ENCODE peak calls at places on chromosome 15, in six cellular contexts. K, T, R, Y, N and S are unnamed samples.

GRCh38 chr15:93241696-93242585 is 152.9 kb upstream of the RGMA start:
- DNase-seq in K (no peak), T (no peak), R (no peak), Y (no peak), N (peak; percentile 84), S (no peak)

GRCh38 chr15:70494861-70495571 is 268.3 kb downstream of the UACA start:
- DNase-seq in K (peak; percentile 43), T (no peak), R (no peak), Y (no peak), N (no peak), S (no peak)

GRCh38 chr15:82921242-82921641 is 31.3 kb downstream of the HOMER2 start:
- DNase-seq in K (no peak), T (no peak), R (no peak), Y (no peak), N (no peak), S (no peak)

GRCh38 chr15:82300883-82301282 is 38.3 kb downstream of the SAXO2 start:
- DNase-seq in K (no peak), T (no peak), R (no peak), Y (no peak), N (no peak), S (no peak)

GRCh38 chr15:71743861-71744382 is 66.4 kb upstream of the NR2E3 start:
- DNase-seq in K (peak; percentile 39), T (peak; percentile 54), R (peak; percentile 38), Y (no peak), N (no peak), S (no peak)

GRCh38 chr15:46316024-46316423 is 681.2 kb downstream of the SQOR start:
- DNase-seq in K (no peak), T (no peak), R (no peak), Y (no peak), N (no peak), S (no peak)

GRCh38 chr15:67501177-67501835 is 19.6 kb upstream of the C15orf61 start:
- DNase-seq in K (peak; percentile 24), T (no peak), R (no peak), Y (no peak), N (no peak), S (no peak)

GRCh38 chr15:31226011-31226410 is 100.6 kb upstream of the KLF13 start:
- DNase-seq in K (no peak), T (no peak), R (no peak), Y (no peak), N (no peak), S (no peak)

GRCh38 chr15:26081758-26082068 is 218.6 kb upstream of the ATP10A start:
- DNase-seq in K (peak; percentile 2), T (no peak), R (no peak), Y (no peak), N (no peak), S (no peak)

GRCh38 chr15:76994971-76995945 is at the start of gene PSTPIP1:
- DNase-seq in K (no peak), T (no peak), R (peak; percentile 59), Y (no peak), N (no peak), S (no peak)

GRCh38 chr15:94234300-94234699 is 2.9 kb downstream of the MCTP2 start:
- DNase-seq in K (no peak), T (no peak), R (no peak), Y (no peak), N (no peak), S (no peak)

GRCh38 chr15:31361764-31362120 is 35.1 kb downstream of the KLF13 start:
- DNase-seq in K (no peak), T (no peak), R (no peak), Y (no peak), N (no peak), S (no peak)

GRCh38 chr15:31488437-31489204 is 162.0 kb downstream of the KLF13 start:
- DNase-seq in K (peak; percentile 64), T (peak; percentile 81), R (peak; percentile 53), Y (peak; percentile 78), N (peak; percentile 66), S (peak; percentile 59)

GRCh38 chr15:37132826-37133417 is 32.6 kb upstream of the MEIS2 start:
- DNase-seq in K (no peak), T (no peak), R (no peak), Y (no peak), N (no peak), S (no peak)

DNA sequence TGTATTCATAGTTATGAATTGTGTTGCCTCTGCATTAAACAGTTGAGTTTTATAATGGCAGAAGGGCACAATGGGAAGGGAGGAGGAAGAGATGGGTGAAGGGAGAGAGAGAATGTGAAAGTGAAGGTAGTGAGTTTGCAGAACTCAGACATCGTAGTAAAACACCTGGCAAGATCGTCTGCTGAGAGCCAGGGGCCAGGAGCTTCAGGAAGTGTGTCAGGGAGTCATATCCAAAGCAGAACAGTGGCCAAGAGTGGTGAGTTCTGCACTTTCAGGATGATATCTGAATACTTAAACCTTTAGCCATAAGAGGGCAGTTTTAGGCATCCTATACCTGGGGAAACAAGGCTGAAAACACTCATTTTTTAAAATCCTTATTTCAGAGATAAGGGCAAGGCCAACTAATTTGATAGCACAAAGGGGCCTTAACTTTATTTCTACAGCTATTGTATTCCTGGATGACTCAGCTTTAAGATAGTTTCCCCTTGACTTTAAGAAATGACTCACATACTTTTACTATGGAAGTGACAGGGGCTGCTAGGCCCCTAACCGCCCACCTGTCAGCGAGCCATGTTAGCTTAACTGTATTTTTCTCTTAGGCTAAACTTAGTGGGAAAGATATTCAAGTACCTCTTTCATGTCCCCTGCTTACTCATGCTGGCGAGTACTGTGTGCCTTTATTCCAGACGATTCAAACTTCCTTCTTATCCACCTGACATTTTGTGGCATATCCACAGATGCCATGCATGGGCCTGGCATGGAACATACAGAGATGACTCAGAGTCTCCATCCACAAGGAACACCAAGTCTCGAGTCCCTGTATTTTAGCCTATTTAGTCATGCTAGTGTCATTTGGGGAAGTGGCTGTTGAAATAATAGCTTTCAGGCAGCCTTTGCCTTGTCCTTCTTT is 53.9 kb downstream of the RLBP1 start:
- DNase-seq in K (peak; percentile 10), T (peak; percentile 48), R (no peak), Y (peak; percentile 36), N (no peak), S (no peak)
- TF ChIP-seq POLR2AphosphoS5 in K (no peak), T (no peak), R (no peak), Y (no peak), N (no peak), S (no peak)

GRCh38 chr15:29822685-29823459 is 604 bp upstream of the TJP1 start:
- DNase-seq in K (peak; percentile 66), T (no peak), R (no peak), Y (no peak), N (no peak), S (no peak)
- TF ChIP-seq POLR2A in K (no peak), T (no peak), R (no peak), Y (no peak), N (no peak), S (no peak)

GRCh38 chr15:62068787-62069170 is 2.0 kb downstream of the C2CD4A start:
- DNase-seq in K (no peak), T (no peak), R (no peak), Y (no peak), N (no peak), S (no peak)

GRCh38 chr15:62067448-62068044 is 769 bp downstream of the C2CD4A start:
- DNase-seq in K (no peak), T (no peak), R (peak; percentile 6), Y (no peak), N (no peak), S (peak; percentile 7)

GRCh38 chr15:62069551-62069950 is 2.8 kb downstream of the C2CD4A start:
- DNase-seq in K (no peak), T (no peak), R (no peak), Y (no peak), N (no peak), S (no peak)

GRCh38 chr15:62066663-62067447 is at the start of gene C2CD4A:
- DNase-seq in K (peak; percentile 88), T (no peak), R (peak; percentile 11), Y (no peak), N (peak; percentile 67), S (peak; percentile 13)

GRCh38 chr15:62068071-62068786 is 1.5 kb downstream of the C2CD4A start:
- DNase-seq in K (peak; percentile 25), T (peak; percentile 15), R (peak; percentile 14), Y (no peak), N (no peak), S (peak; percentile 17)
- TF ChIP-seq TAF1 in K (no peak), T (no peak), R (no peak), Y (no peak), N (no peak), S (no peak)

GRCh38 chr15:64247906-64248541 is 85.2 kb upstream of the PPIB start:
- DNase-seq in K (peak; percentile 93), T (peak; percentile 45), R (peak; percentile 11), Y (peak; percentile 75), N (peak; percentile 9), S (no peak)
- TF ChIP-seq POLR2AphosphoS5 in K (no peak), T (no peak), R (no peak), Y (no peak), N (no peak), S (no peak)

GRCh38 chr15:44726136-44726535 is 10.2 kb upstream of the TRIM69 start:
- DNase-seq in K (no peak), T (no peak), R (no peak), Y (no peak), N (no peak), S (no peak)

GRCh38 chr15:44727462-44728231 is 8.7 kb upstream of the TRIM69 start:
- DNase-seq in K (no peak), T (no peak), R (no peak), Y (no peak), N (no peak), S (no peak)

GRCh38 chr15:44729394-44729913 is 6.9 kb upstream of the TRIM69 start:
- DNase-seq in K (no peak), T (peak; percentile 20), R (no peak), Y (no peak), N (no peak), S (no peak)

GRCh38 chr15:44728576-44729393 is 7.5 kb upstream of the TRIM69 start:
- DNase-seq in K (peak; percentile 96), T (peak; percentile 83), R (no peak), Y (peak; percentile 100), N (peak; percentile 89), S (peak; percentile 47)

GRCh38 chr15:44726568-44727461 is 9.5 kb upstream of the TRIM69 start:
- DNase-seq in K (peak; percentile 76), T (peak; percentile 61), R (no peak), Y (peak; percentile 97), N (no peak), S (no peak)
- TF ChIP-seq POLR2A in K (no peak), T (peak; percentile 95), R (peak; percentile 97), Y (peak; percentile 96), N (no peak), S (peak; percentile 97)

GRCh38 chr15:66184492-66184891 is 69.1 kb downstream of the MEGF11 start:
- DNase-seq in K (no peak), T (no peak), R (no peak), Y (no peak), N (no peak), S (no peak)

GRCh38 chr15:66180706-66181105 is 72.8 kb downstream of the MEGF11 start:
- DNase-seq in K (no peak), T (no peak), R (no peak), Y (no peak), N (no peak), S (no peak)

DNA sequence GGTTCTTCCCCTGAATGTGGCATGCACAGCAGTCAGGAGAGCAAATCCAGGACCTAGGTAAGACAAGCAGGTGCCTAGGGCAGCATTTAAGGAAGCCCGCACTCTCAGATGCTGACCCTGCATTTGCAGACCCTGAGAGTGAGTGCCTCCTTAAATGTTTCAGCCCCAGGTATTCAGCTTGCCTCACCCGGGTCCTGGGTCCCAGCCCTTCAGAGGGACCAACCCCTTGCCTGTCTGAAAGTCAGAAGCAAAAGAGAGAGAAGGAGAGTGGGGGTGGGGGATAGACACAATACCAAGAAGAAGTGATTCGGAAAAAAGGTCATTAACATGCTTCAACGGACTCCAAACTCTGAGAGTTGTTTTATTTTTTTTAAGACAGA is 75.0 kb downstream of the MEGF11 start:
- DNase-seq in K (no peak), T (no peak), R (no peak), Y (no peak), N (peak; percentile 33), S (no peak)
- TF ChIP-seq TAF1 in K (no peak), T (no peak), R (no peak), Y (no peak), N (no peak), S (no peak)